ENCODE peak calls at places on chromosomes 4 and X, in six cellular contexts. K is cardiac muscle cell, W is upper lobe of right lung, P is tibial nerve, T is mucosa of descending colon, Q is BJ. V is an unnamed sample.

GRCh38 chr4:11615601-11616000 is 186.9 kb upstream of the HS3ST1 start:
- DNase-seq in W (no peak), P (no peak), Q (no peak), T (peak), K (peak), V (no peak)

GRCh38 chrX:45712067-45712466 is 511.4 kb upstream of the DIPK2B start:
- DNase-seq in K (peak), P (no peak), T (no peak), Q (no peak), W (no peak), V (peak)

GRCh38 chr4:2366252-2367192 is 51.9 kb downstream of the ZFYVE28 start:
- DNase-seq in W (peak), K (no peak), P (no peak), T (no peak), Q (no peak), V (peak)

GRCh38 chr4:27278615-27279014 is 418.0 kb downstream of the STIM2 start:
- DNase-seq in T (peak), K (peak), P (no peak), W (no peak), Q (no peak), V (peak)

GRCh38 chrX:96386981-96387380 is 297.7 kb upstream of the DIAPH2 start:
- DNase-seq in P (no peak), K (no peak), W (no peak), T (no peak), Q (no peak), V (no peak)

GRCh38 chr4:91611786-91612185 is 692.0 kb upstream of the GRID2 start:
- DNase-seq in W (no peak), K (no peak), T (no peak), Q (no peak), P (no peak), V (no peak)

GRCh38 chr4:2334826-2335728 is 73.2 kb upstream of the MXD4 start:
- DNase-seq in W (no peak), T (no peak), Q (no peak), P (no peak), K (no peak), V (no peak)

GRCh38 chr4:177802149-177802548 is 359.9 kb upstream of the AGA start:
- DNase-seq in P (no peak), K (no peak), T (no peak), Q (no peak), W (no peak), V (no peak)

GRCh38 chr4:89570931-89571330 is 263.3 kb upstream of the GPRIN3 start:
- DNase-seq in P (no peak), T (no peak), W (no peak), K (no peak), Q (no peak), V (no peak)

GRCh38 chr4:126799971-126800722 is 832.6 kb upstream of the INTU start:
- DNase-seq in Q (no peak), K (peak), W (no peak), T (no peak), P (no peak), V (peak)

GRCh38 chrX:12974217-12974796 is 603 bp upstream of the TMSB4X start:
- DNase-seq in P (peak), Q (no peak), W (peak), T (peak), K (peak), V (peak)

GRCh38 chr4:25484243-25484721 is 107.2 kb downstream of the ANAPC4 start:
- DNase-seq in K (peak), P (no peak), Q (no peak), W (no peak), T (no peak), V (peak)

GRCh38 chrX:77528034-77528433 is 80.8 kb downstream of the FGF16 start:
- DNase-seq in K (no peak), W (no peak), Q (no peak), T (no peak), P (no peak), V (no peak)

GRCh38 chrX:134172588-134173259 is 64.3 kb upstream of the CCDC160 start:
- DNase-seq in P (no peak), K (peak), Q (no peak), T (no peak), W (peak), V (peak)

GRCh38 chrX:13215729-13216128 is 104.1 kb downstream of the ATXN3L start:
- DNase-seq in Q (no peak), W (no peak), P (no peak), K (peak), T (no peak), V (peak)

GRCh38 chr4:41160010-41160789 is 54.1 kb downstream of the APBB2 start:
- DNase-seq in W (no peak), K (peak), T (no peak), P (no peak), Q (peak), V (peak)

GRCh38 chr4:143253156-143253555 is 68.4 kb downstream of the USP38 start:
- DNase-seq in T (no peak), P (no peak), W (no peak), K (no peak), Q (no peak), V (no peak)

GRCh38 chrX:71941771-71942170 is 31.1 kb downstream of the NHSL2 start:
- DNase-seq in P (no peak), Q (no peak), K (peak), W (no peak), T (peak), V (peak)

GRCh38 chr4:106063009-106063408 is 167.7 kb downstream of the NPNT start:
- DNase-seq in P (no peak), T (no peak), Q (no peak), K (peak), W (no peak), V (peak)

GRCh38 chr4:88660446-88661294 is 37.0 kb downstream of the NAP1L5 start:
- DNase-seq in T (peak), P (no peak), W (no peak), K (peak), Q (peak), V (peak)

GRCh38 chr4:83252782-83253405 is 31.7 kb downstream of the COQ2 start:
- DNase-seq in K (peak), P (no peak), T (peak), W (no peak), Q (no peak), V (peak)
- TF ChIP-seq CTCF in K (peak), P (peak), T (peak), W (peak), Q (peak), V (peak)

GRCh38 chr4:130077275-130077674 is 981.3 kb downstream of the C4orf33 start:
- DNase-seq in T (no peak), K (no peak), P (no peak), W (no peak), Q (peak), V (no peak)

GRCh38 chr4:130071746-130072145 is 975.8 kb downstream of the C4orf33 start:
- DNase-seq in K (no peak), P (no peak), T (no peak), W (no peak), Q (no peak), V (no peak)

GRCh38 chr4:130073145-130073790 is 977.3 kb downstream of the C4orf33 start:
- DNase-seq in Q (no peak), P (no peak), W (no peak), K (no peak), T (no peak), V (no peak)

DNA sequence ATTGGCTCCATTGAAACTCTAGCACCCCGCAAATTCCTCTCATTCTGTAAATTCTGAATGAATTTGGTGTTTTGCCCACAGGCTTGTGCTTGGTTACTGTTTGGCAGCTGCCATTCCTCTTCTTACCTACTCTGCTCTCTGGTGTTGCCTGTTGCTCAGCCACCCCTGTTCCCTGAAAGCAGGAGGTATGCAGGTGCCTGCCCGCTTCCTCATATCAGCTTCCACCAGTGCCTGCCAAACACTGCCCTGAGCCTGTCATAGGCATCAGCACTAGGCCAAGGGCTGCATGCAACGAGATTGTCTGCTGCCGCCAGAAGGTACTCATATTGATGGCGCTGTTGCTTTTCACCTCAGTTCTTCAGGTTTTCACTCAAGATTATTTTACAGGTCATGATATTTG is 978.1 kb downstream of the C4orf33 start:
- DNase-seq in W (no peak), P (no peak), K (no peak), Q (no peak), T (peak), V (no peak)
- H3K4me3 ChIP-seq in W (no peak), P (no peak), K (no peak), Q (no peak), T (no peak), V (no peak)

GRCh38 chr4:8112036-8112576 is 46.5 kb downstream of the ABLIM2 start:
- DNase-seq in W (no peak), Q (no peak), T (no peak), P (no peak), K (no peak), V (no peak)

GRCh38 chr4:8108261-8108660 is 50.4 kb downstream of the ABLIM2 start:
- DNase-seq in K (no peak), W (no peak), T (peak), Q (no peak), P (no peak), V (no peak)

GRCh38 chr4:8108991-8109390 is 49.6 kb downstream of the ABLIM2 start:
- DNase-seq in T (no peak), W (no peak), P (no peak), Q (no peak), K (no peak), V (no peak)

GRCh38 chr4:8109406-8110065 is 49.1 kb downstream of the ABLIM2 start:
- DNase-seq in T (no peak), P (no peak), Q (no peak), K (no peak), W (no peak), V (no peak)

GRCh38 chr4:8110071-8110986 is 48.3 kb downstream of the ABLIM2 start:
- DNase-seq in Q (no peak), W (no peak), T (no peak), K (peak), P (no peak), V (peak)
- TF ChIP-seq CTCF in Q (no peak), W (peak), T (no peak), K (no peak), P (no peak), V (peak)

DNA sequence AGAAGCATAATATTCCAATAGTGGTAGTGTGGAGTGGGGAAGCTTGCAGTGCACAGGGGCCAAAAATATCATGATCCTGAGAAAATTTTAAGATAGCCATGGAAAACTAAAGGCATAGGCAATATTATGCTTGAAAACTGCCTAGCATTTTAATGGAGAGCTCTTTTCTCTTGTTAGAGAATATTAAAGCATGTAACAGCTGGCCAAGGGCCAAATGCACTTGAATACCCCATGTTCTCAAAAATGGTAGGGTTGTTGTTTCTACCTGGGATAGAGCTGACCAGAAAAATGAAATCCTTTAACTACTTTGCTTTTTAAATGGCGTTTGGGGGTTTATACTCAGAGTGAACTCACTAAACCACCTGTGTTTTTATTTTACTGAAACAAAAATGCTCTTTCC is 739.6 kb upstream of the SLIT2 start:
- DNase-seq in P (no peak), T (no peak), K (no peak), Q (no peak), W (no peak), V (no peak)
- H3K4me3 ChIP-seq in P (no peak), T (no peak), K (no peak), Q (no peak), W (no peak), V (no peak)

GRCh38 chrX:8319359-8319758 is 145.3 kb upstream of the VCX3B start:
- DNase-seq in P (no peak), T (no peak), Q (no peak), K (no peak), W (no peak), V (no peak)

DNA sequence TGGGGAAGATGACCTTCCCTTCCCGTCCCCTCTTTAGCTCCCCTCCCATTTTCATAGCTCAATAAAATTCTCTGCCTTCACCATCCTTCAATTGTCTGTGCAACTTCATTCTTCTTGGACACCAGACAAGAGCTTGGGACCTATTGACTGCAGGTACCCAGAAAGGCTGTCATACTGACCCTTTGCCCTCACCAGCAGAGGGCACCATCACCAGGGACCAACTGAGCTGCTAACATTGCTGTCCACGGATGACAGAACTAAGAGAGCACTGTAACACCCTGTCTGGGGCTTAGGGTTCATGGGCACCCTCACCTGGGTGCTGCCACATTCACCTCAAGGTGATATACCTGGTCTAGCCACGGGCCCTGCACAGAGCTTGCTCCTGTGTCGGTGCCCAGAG is 141.3 kb upstream of the VCX3B start:
- DNase-seq in Q (no peak), P (no peak), K (no peak), T (peak), W (no peak), V (no peak)
- TF ChIP-seq CTCF in Q (no peak), P (no peak), K (peak), T (no peak), W (peak), V (no peak)

GRCh38 chr4:3827616-3828492 is 61.7 kb downstream of the ADRA2C start:
- DNase-seq in P (no peak), Q (no peak), T (peak), K (peak), W (peak), V (peak)
- H3K4me3 ChIP-seq in P (no peak), Q (no peak), T (no peak), K (no peak), W (no peak), V (no peak)

GRCh38 chrX:15465347-15465746 is 27.8 kb downstream of the PIR start:
- DNase-seq in K (peak), T (no peak), Q (peak), P (peak), W (no peak), V (no peak)

GRCh38 chrX:15468036-15468435 is 25.1 kb downstream of the PIR start:
- DNase-seq in P (no peak), Q (peak), K (peak), W (no peak), T (peak), V (peak)

GRCh38 chrX:15464704-15465103 is 28.4 kb downstream of the PIR start:
- DNase-seq in P (no peak), K (no peak), Q (no peak), W (no peak), T (no peak), V (no peak)

GRCh38 chrX:15469613-15470012 is 23.5 kb downstream of the PIR start:
- DNase-seq in T (no peak), P (no peak), K (no peak), Q (no peak), W (no peak), V (no peak)

DNA sequence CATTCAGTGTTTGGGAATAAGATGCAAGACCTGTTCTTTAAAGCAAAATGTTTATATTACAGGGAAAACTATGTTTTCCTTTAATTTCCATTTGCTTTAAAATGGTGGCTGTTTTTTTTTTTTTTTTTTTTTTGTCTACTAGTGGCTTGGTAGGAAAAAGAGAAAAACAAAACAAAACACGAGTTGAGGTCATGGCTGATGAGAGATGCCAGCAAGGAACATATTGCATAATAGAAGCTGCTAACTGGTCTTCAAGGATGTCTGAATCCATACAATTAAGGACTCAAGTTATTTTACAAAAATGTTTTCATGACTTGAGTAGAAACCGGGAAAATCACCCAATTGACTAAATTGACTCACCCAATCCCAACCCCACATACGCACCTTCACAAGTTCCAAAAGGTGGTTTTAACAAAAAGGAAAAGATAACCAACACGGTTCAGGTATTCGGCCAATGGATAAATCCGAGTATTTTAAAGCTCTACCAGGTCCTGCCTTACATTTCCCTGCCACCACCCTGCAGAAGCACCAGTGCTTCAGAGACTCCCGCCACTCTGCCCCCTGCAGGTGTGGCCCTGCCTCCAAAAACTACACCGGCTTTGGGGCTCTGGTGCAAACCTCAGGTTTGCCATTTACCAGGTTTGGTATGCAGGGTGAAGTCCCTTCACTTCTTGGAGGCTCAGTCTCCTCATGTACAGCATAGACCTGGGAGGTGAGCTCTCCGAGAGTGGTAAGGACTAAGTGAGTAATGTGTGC is 27.1 kb downstream of the PIR start:
- DNase-seq in T (no peak), W (no peak), P (no peak), Q (no peak), K (peak), V (peak)
- TF ChIP-seq CTCF in T (no peak), W (no peak), P (no peak), Q (peak), K (peak), V (peak)

GRCh38 chrX:49287665-49288064 is 15.8 kb upstream of the GAGE10 start:
- DNase-seq in T (no peak), K (no peak), Q (no peak), P (no peak), W (no peak), V (no peak)

GRCh38 chrX:49286581-49286980 is 16.9 kb upstream of the GAGE10 start:
- DNase-seq in K (no peak), P (no peak), W (no peak), T (no peak), Q (no peak), V (no peak)

GRCh38 chrX:49282647-49283011 is 13.0 kb downstream of the PPP1R3F start:
- DNase-seq in Q (no peak), K (peak), W (no peak), P (no peak), T (no peak), V (peak)

GRCh38 chrX:49284212-49284611 is 14.6 kb downstream of the PPP1R3F start:
- DNase-seq in T (no peak), Q (no peak), P (no peak), W (no peak), K (no peak), V (no peak)

GRCh38 chrX:49286136-49286535 is 16.5 kb downstream of the PPP1R3F start:
- DNase-seq in K (no peak), W (no peak), P (no peak), Q (no peak), T (no peak), V (no peak)
- H3K4me3 ChIP-seq in K (no peak), W (no peak), P (no peak), Q (no peak), T (no peak), V (no peak)

V was measured in choroid plexus epithelial cell.